ENCODE peak calls at places on chromosomes 12 and 14, in six cellular contexts. T is tibial artery; Z is neural crest cell; J is activated CD8-positive, alpha-beta T cell treated with anti-CD3 and anti-CD28 coated beads for 36 hours; G is CD14-positive monocyte; A is fibroblast of pulmonary artery. I is an unnamed sample.

GRCh38 chr12:31591308-31591901 is 469 bp upstream of the DENND5B start:
- DNase-seq in T (no peak), Z (peak), J (peak), G (no peak), A (peak), I (no peak)

GRCh38 chr14:57355081-57355480 is 35.3 kb upstream of the NAA30 start:
- DNase-seq in T (no peak), Z (no peak), J (no peak), G (no peak), A (no peak), I (no peak)

GRCh38 chr12:4355843-4356327 is 23.6 kb downstream of the FGF23 start:
- DNase-seq in T (no peak), Z (peak), J (peak), G (peak), A (peak), I (peak)

GRCh38 chr14:68285421-68286179 is 466.0 kb downstream of the RAD51B start:
- DNase-seq in T (no peak), Z (no peak), J (peak), G (peak), A (no peak), I (no peak)

GRCh38 chr12:6827437-6827894 is 741 bp upstream of the P3H3 start:
- DNase-seq in T (peak), Z (peak), J (peak), G (peak), A (peak), I (peak)

GRCh38 chr12:100020370-100020769 is 35.6 kb upstream of the ANKS1B start:
- DNase-seq in T (no peak), Z (no peak), J (no peak), G (no peak), A (no peak), I (no peak)

GRCh38 chr12:92129609-92130008 is 16.0 kb downstream of the BTG1 start:
- DNase-seq in T (no peak), Z (no peak), J (no peak), G (no peak), A (no peak), I (no peak)

GRCh38 chr12:26017484-26018211 is 59.2 kb downstream of the RASSF8 start:
- DNase-seq in T (no peak), Z (peak), J (peak), G (no peak), A (peak), I (peak)

GRCh38 chr12:51976376-51977160 is 25.1 kb downstream of the ACVR1B start:
- DNase-seq in T (no peak), Z (no peak), J (no peak), G (peak), A (peak), I (no peak)

GRCh38 chr14:74579447-74580274 is 32.4 kb downstream of the LTBP2 start:
- DNase-seq in T (no peak), Z (no peak), J (peak), G (no peak), A (peak), I (peak)

GRCh38 chr12:117662620-117663395 is 301.4 kb upstream of the NOS1 start:
- DNase-seq in T (no peak), Z (no peak), J (no peak), G (no peak), A (no peak), I (peak)

GRCh38 chr12:111686574-111687105 is 787 bp downstream of the ACAD10 start:
- DNase-seq in T (no peak), Z (no peak), J (no peak), G (no peak), A (no peak), I (no peak)

GRCh38 chr14:62126885-62127478 is 364.8 kb downstream of the SNAPC1 start:
- DNase-seq in T (no peak), Z (no peak), J (no peak), G (no peak), A (peak), I (peak)

GRCh38 chr14:89293349-89293916 is 123.6 kb downstream of the FOXN3 start:
- DNase-seq in T (peak), Z (no peak), J (no peak), G (no peak), A (no peak), I (no peak)

GRCh38 chr14:92549853-92550244 is 36.3 kb downstream of the RIN3 start:
- DNase-seq in T (peak), Z (no peak), J (no peak), G (no peak), A (peak), I (no peak)

GRCh38 chr12:1297639-1298038 is 296.7 kb downstream of the FBXL14 start:
- DNase-seq in T (no peak), Z (no peak), J (no peak), G (no peak), A (no peak), I (no peak)

DNA sequence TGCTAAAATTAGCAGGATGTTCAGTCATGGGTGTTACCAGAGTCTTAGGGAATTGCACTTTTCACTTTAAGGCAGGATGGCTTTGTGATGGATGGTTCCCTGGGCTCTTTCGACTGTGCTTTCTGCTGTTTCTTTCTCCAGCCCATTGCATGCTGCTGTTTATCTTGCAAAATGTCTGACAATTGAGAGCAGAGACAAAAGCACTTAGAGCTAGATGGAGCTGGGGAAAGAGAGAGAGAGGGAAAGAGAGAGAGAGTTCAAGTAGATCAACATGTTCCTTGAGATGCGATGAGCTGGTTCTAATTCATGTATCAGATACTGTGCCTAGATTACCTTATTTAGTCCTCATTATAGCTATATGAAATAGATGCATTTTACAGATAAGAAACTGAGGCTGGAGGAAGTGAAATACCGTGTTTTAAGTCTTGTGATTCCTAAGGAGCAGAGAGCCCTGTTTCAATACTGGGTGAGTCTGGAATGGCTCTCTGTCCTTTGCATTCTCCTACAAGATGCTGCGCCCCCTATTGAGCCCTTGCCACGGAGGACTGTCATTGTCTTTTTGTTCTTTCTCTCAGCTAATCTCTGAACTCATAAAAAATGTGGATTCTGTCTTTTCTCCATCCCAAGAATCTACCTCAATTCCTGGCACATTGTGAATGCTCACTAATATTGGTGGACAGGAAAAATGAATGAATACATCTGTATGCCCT is 227.9 kb downstream of the ALG10B start:
- DNase-seq in T (no peak), Z (peak), J (no peak), G (no peak), A (no peak), I (peak)
- TF ChIP-seq CTCF in T (no peak), Z (no peak), J (no peak), G (no peak), A (no peak), I (no peak)

DNA sequence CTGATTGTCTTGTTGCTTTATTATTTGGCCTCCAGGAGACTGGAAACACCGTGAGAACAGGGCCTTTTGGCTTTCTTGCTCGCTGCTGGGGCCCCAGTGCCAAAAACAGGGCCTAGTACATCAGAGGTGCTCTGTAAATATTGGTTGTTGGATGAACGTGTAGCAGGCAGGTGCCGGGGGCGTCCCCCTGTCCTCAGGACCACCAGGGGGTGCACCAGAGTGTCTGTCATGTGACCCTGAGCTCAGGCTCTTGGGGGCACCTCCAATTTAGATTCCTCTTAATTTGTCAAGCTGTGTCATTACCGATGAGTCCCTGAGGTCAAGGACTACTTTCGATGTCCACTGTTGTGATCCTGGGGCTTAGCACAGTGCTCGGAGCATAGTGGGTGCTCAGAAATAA is 87.1 kb downstream of the ACACB start:
- DNase-seq in T (no peak), Z (no peak), J (no peak), G (no peak), A (no peak), I (no peak)
- TF ChIP-seq CTCF in T (no peak), Z (no peak), J (no peak), G (no peak), A (no peak), I (no peak)

DNA sequence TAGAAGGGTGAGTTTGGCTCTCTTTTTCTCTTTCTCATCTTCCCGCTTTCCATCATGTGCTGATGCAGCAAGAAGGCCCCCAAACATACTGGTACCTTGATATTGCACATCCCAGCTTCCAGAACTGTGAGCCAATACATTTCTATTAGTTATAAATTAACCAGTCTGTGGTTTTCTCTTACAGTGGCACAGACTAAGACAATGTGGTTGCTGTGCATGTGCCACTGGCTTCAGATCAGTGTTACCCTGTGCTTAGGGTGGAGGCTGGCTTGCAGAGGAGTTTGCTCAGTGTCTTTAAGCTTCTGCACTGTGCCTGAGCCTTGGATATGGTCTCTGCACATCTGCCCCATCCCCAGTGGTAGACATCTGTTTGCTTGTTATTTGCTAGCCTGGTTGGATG is 5.5 kb downstream of the IFI27L2 start:
- DNase-seq in T (peak), Z (no peak), J (no peak), G (no peak), A (no peak), I (no peak)
- TF ChIP-seq CTCF in T (no peak), Z (no peak), J (no peak), G (no peak), A (no peak), I (no peak)

GRCh38 chr14:87960013-87960787 is 32.8 kb downstream of the GALC start:
- DNase-seq in T (no peak), Z (no peak), J (no peak), G (no peak), A (no peak), I (no peak)

GRCh38 chr14:87952307-87953094 is 40.5 kb downstream of the GALC start:
- DNase-seq in T (no peak), Z (no peak), J (no peak), G (no peak), A (no peak), I (no peak)

DNA sequence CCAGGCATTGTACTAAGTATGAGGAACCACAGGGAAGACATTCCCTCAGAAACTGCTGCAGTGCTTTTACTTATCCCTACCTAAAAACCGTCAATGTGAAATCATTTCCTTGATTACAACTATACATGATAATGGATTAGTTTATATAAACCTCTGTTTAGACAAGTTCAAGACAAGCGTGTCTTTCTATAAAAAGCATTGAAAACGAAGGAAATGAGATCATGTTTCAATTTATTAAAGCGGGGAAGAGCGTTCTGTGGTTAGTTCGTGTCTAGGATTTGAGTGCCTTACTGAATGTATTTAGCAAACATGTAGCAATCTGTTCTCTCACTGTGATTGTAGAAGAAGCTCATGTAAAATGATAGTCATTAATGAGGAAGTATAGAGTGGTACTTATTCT is 37.5 kb downstream of the GALC start:
- DNase-seq in T (no peak), Z (no peak), J (no peak), G (no peak), A (no peak), I (no peak)
- TF ChIP-seq CTCF in T (no peak), Z (no peak), J (no peak), G (no peak), A (no peak), I (no peak)

DNA sequence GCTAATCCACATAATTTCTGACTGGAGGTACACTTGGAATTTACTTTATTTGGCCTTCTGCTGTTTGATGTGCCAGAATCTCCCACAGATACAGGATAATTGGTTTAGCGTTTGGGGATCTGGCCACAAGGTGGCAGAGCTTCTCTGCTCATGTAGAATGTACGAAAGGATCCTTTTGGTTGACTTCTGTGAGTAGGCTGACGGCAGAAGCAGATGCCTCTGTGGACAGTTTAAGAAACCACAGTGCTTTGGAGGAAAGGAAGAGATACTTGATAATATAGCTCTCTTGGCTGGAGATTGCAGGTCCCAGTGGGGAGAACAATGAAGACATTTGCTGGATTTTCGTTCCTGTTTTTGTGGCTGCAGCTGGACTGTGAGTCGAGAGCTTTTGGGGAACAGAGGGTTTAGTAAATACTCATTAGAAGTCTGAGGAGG is 75.3 kb upstream of the OR4E1 start:
- DNase-seq in T (no peak), Z (peak), J (peak), G (no peak), A (peak), I (peak)
- TF ChIP-seq CTCF in T (peak), Z (peak), J (peak), G (peak), A (peak), I (peak)

GRCh38 chr12:108578813-108579212 is 16.4 kb downstream of the ISCU start:
- DNase-seq in T (no peak), Z (no peak), J (no peak), G (no peak), A (no peak), I (no peak)
- TF ChIP-seq CTCF in T (no peak), Z (no peak), J (no peak), G (no peak), A (no peak), I (no peak)